ENCODE peak calls at places on chromosomes 13 and 19, in four cellular contexts. Y is A549, B is GM12878, T is HepG2. U is an unnamed sample.

GRCh38 chr19:16626796-16627193 is 1.2 kb downstream of the MED26 start:
- DNase-seq in Y (no peak), B (no peak), T (no peak), U (peak)

GRCh38 chr13:102724923-102725322 is 30.1 kb upstream of the METTL21C start:
- DNase-seq in Y (peak), B (no peak), T (peak), U (no peak)

GRCh38 chr19:55679343-55680257 is 4.6 kb downstream of the EPN1 start:
- DNase-seq in Y (no peak), B (no peak), T (no peak), U (no peak)

GRCh38 chr13:33235078-33235477 is 50.5 kb downstream of the STARD13 start:
- DNase-seq in Y (no peak), B (no peak), T (peak), U (no peak)

GRCh38 chr19:54420068-54420382 is 4.8 kb downstream of the TTYH1 start:
- DNase-seq in Y (no peak), B (no peak), T (no peak), U (no peak)

GRCh38 chr13:22077205-22077683 is 406.4 kb downstream of the FGF9 start:
- DNase-seq in Y (no peak), B (no peak), T (no peak), U (no peak)

GRCh38 chr13:44125943-44126469 is 246.3 kb downstream of the LACC1 start:
- DNase-seq in Y (no peak), B (no peak), T (no peak), U (no peak)

GRCh38 chr19:41297628-41298326 is 12.2 kb upstream of the CCDC97 start:
- DNase-seq in Y (no peak), B (peak), T (no peak), U (no peak)

GRCh38 chr19:39196320-39196719 is 444 bp upstream of the NCCRP1 start:
- DNase-seq in Y (no peak), B (no peak), T (no peak), U (no peak)

GRCh38 chr13:105219636-105220035 is 1315.8 kb downstream of the EFNB2 start:
- DNase-seq in Y (no peak), B (no peak), T (no peak), U (no peak)

GRCh38 chr13:62250501-62251175 is 835.0 kb upstream of the PCDH20 start:
- DNase-seq in Y (no peak), B (no peak), T (no peak), U (no peak)

GRCh38 chr19:30091856-30092255 is 149.8 kb downstream of the URI1 start:
- DNase-seq in Y (no peak), B (no peak), T (no peak), U (no peak)

GRCh38 chr19:35041548-35042055 is at the start of gene HPN:
- DNase-seq in Y (no peak), B (no peak), T (peak), U (peak)

GRCh38 chr19:29532097-29532496 is 6.3 kb downstream of the VSTM2B start:
- DNase-seq in Y (peak), B (no peak), T (no peak), U (no peak)

GRCh38 chr13:51845574-51846318 is 769 bp upstream of the TMEM272 start:
- DNase-seq in Y (no peak), B (no peak), T (peak), U (no peak)

GRCh38 chr13:47139519-47139918 is 242.7 kb upstream of the HTR2A start:
- DNase-seq in Y (no peak), B (no peak), T (no peak), U (no peak)

GRCh38 chr13:27792393-27793218 is at the start of gene GSX1:
- DNase-seq in Y (peak), B (no peak), T (peak), U (peak)

GRCh38 chr19:18046066-18046718 is 38.2 kb downstream of the ARRDC2 start:
- DNase-seq in Y (peak), B (no peak), T (peak), U (no peak)

GRCh38 chr13:28171266-28171665 is 32.9 kb downstream of the PAN3 start:
- DNase-seq in Y (no peak), B (no peak), T (no peak), U (no peak)

GRCh38 chr19:15780595-15781418 is 6.7 kb upstream of the OR10H5 start:
- DNase-seq in Y (peak), B (no peak), T (no peak), U (no peak)

GRCh38 chr19:8449830-8450229 is 5.1 kb downstream of the HNRNPM start:
- DNase-seq in Y (no peak), B (no peak), T (peak), U (no peak)

GRCh38 chr19:46474211-46474610 is 2.8 kb upstream of the PNMA8A start:
- DNase-seq in Y (no peak), B (no peak), T (no peak), U (no peak)

GRCh38 chr13:36173923-36174322 is 40.4 kb downstream of the SOHLH2 start:
- DNase-seq in Y (no peak), B (no peak), T (no peak), U (no peak)

GRCh38 chr13:44921478-44921877 is 67.8 kb downstream of the NUFIP1 start:
- DNase-seq in Y (no peak), B (no peak), T (peak), U (no peak)

GRCh38 chr13:52070929-52071523 is 46.5 kb downstream of the UTP14C start:
- DNase-seq in Y (no peak), B (no peak), T (peak), U (peak)

GRCh38 chr13:113203507-113204377 is 4.7 kb downstream of the PCID2 start:
- DNase-seq in Y (no peak), B (no peak), T (no peak), U (no peak)

GRCh38 chr13:92530364-92530763 is 696.2 kb upstream of the GPC6 start:
- DNase-seq in Y (no peak), B (no peak), T (no peak), U (no peak)

GRCh38 chr13:113663934-113664333 is 3.1 kb upstream of the GRK1 start:
- DNase-seq in Y (no peak), B (no peak), T (no peak), U (no peak)

GRCh38 chr13:28718186-28718537 is 608 bp downstream of the SLC46A3 start:
- DNase-seq in Y (no peak), B (no peak), T (no peak), U (no peak)

GRCh38 chr19:21856751-21857150 is 20.8 kb upstream of the ZNF43 start:
- DNase-seq in Y (no peak), B (no peak), T (no peak), U (no peak)

GRCh38 chr13:73579574-73580274 is 520.9 kb downstream of the KLF5 start:
- DNase-seq in Y (no peak), B (no peak), T (no peak), U (no peak)

GRCh38 chr13:42849200-42849599 is 67.8 kb downstream of the FAM216B start:
- DNase-seq in Y (no peak), B (no peak), T (no peak), U (no peak)

GRCh38 chr13:91308299-91308698 is 39.2 kb upstream of the MIR17HG start:
- DNase-seq in Y (no peak), B (no peak), T (no peak), U (no peak)

GRCh38 chr13:48477191-48477855 is 55.6 kb downstream of the RCBTB2 start:
- DNase-seq in Y (no peak), B (no peak), T (no peak), U (no peak)

GRCh38 chr13:30019648-30020626 is 169.5 kb upstream of the UBL3 start:
- DNase-seq in Y (no peak), B (no peak), T (no peak), U (no peak)

GRCh38 chr19:12721656-12722565 is 1.8 kb downstream of the TNPO2 start:
- DNase-seq in Y (peak), B (no peak), T (peak), U (peak)

GRCh38 chr19:29680447-29680846 is 15.2 kb downstream of the PLEKHF1 start:
- DNase-seq in Y (no peak), B (no peak), T (no peak), U (no peak)

GRCh38 chr19:13366529-13367143 is 139.6 kb downstream of the CACNA1A start:
- DNase-seq in Y (peak), B (no peak), T (no peak), U (peak)

GRCh38 chr13:52925221-52925620 is 76.8 kb upstream of the PCDH8 start:
- DNase-seq in Y (no peak), B (no peak), T (no peak), U (no peak)

GRCh38 chr13:48737689-48738088 is 84.0 kb downstream of the CYSLTR2 start:
- DNase-seq in Y (no peak), B (no peak), T (no peak), U (no peak)

GRCh38 chr19:6677924-6678689 is 8.1 kb upstream of the TNFSF14 start:
- DNase-seq in Y (peak), B (no peak), T (no peak), U (peak)
- TF ChIP-seq CHD4 in Y (no peak), B (no peak), T (no peak), U (no peak)

DNA sequence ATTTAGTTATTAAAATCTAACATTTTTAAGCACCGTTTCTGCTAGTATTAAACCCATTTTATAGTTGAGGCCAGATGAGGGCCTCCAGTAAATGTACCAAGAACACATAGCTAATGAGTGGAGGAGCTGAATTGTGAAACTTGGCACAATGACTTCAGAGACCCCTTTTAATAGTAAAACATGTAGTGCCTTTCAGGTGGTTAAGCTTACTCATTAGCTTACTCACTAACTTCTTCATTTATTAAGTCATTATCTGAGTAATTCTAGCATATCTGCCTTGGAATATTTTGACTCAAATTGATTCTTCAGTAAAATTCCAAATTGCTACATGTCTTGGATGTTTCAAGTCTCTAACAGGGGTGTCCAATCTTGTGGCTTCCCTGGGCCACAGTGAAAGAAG is 735.2 kb downstream of the LIG4 start:
- DNase-seq in Y (no peak), B (no peak), T (no peak), U (no peak)
- TF ChIP-seq CHD4 in Y (no peak), B (no peak), T (no peak), U (no peak)

GRCh38 chr19:10318807-10319426 is 3.1 kb upstream of the FDX2 start:
- DNase-seq in Y (no peak), B (no peak), T (no peak), U (no peak)
- TF ChIP-seq CHD4 in Y (no peak), B (no peak), T (no peak), U (no peak)

GRCh38 chr19:14473915-14474578 is 1.1 kb downstream of the PTGER1 start:
- DNase-seq in Y (no peak), B (no peak), T (no peak), U (no peak)

GRCh38 chr19:14471436-14472187 is 3.5 kb downstream of the PTGER1 start:
- DNase-seq in Y (no peak), B (no peak), T (no peak), U (no peak)

GRCh38 chr19:14470031-14470876 is 4.9 kb downstream of the PTGER1 start:
- DNase-seq in Y (no peak), B (no peak), T (no peak), U (peak)

GRCh38 chr19:14473073-14473790 is 1.9 kb downstream of the PTGER1 start:
- DNase-seq in Y (no peak), B (no peak), T (no peak), U (no peak)

DNA sequence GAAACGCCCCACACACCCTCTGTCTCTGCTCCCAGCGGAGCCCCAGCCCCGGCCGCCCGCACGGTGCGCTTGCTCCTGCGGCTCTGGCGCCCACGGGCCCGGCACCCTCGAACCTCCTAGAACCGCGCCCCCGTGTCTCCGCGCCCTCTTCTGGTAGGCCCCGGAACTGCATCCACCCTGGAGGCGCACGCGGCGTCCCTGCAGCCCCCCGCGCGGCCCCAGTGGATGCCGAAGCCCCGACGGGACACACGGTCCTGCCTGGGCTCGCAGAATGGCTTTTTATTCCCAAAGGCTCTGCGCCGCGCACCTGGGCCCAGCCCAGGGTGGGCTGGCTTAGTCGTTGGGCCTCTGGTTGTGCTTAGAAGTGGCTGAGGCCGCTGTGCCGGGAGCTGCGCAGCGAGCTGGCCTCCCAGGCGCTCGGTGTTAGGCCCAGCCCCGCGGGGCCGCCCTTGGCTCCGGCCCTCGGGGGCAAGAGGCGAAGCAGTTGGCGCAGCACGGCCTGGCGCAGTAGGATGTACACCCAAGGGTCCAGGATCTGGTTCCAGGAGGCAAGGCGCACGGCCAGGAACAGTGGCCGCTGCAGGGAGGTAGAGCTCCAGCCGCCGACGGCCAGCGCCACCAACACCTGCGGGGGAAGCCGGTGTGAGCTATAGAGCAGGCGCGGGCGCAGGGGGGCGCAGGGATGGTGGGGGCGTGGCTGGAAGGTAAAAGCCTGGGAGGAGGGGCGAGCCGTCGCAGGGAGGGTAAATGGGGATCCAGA is 2.8 kb downstream of the PTGER1 start:
- DNase-seq in Y (peak), B (no peak), T (no peak), U (peak)
- TF ChIP-seq CHD4 in Y (no peak), B (no peak), T (no peak), U (no peak)

DNA sequence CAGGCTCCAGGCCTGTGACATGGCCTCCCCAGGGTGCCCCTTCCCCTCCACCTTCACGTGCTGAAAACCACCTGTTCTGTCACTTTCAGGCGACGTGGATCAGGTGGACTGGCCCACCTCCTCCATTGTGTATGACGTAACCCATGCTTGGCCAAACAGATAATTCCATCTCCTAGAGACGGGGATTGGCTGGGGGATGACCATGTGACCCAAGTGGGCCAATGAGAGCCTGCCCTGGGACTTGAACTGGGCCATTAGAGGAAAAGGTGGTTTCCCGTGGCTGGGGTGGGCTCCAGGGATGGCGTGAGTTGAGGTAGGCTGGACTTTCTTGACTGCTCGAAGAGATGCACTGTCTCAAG is 3.6 kb upstream of the ADAMTSL5 start:
- DNase-seq in Y (peak), B (no peak), T (peak), U (peak)
- TF ChIP-seq CHD4 in Y (no peak), B (no peak), T (no peak), U (no peak)

GRCh38 chr13:31962661-31963345 is 68.8 kb upstream of the FRY start:
- DNase-seq in Y (no peak), B (no peak), T (peak), U (no peak)

GRCh38 chr13:31968473-31968872 is 63.1 kb upstream of the FRY start:
- DNase-seq in Y (no peak), B (no peak), T (no peak), U (no peak)

GRCh38 chr13:31967155-31967554 is 64.4 kb upstream of the FRY start:
- DNase-seq in Y (no peak), B (no peak), T (no peak), U (no peak)

GRCh38 chr13:31964168-31964567 is 67.4 kb upstream of the FRY start:
- DNase-seq in Y (no peak), B (no peak), T (no peak), U (no peak)

GRCh38 chr13:31965361-31966066 is 66.1 kb upstream of the FRY start:
- DNase-seq in Y (no peak), B (peak), T (no peak), U (no peak)
- TF ChIP-seq CHD4 in Y (no peak), B (no peak), T (no peak), U (no peak)